ENCODE peak calls at places on chromosomes 1 and 21, in ten cellular contexts. T, L, E, V, O, Q, Y, U, W and K are unnamed samples.

GRCh38 chr1:170261669-170262068 is 115.9 kb downstream of the NTMT2 start:
- DNase-seq in W (no peak), T (no peak), L (no peak), E (no peak), Q (peak; percentile 61), U (no peak), Y (no peak), O (no peak), V (no peak), K (no peak)

GRCh38 chr1:19706136-19706535 is 41.5 kb downstream of the HTR6 start:
- DNase-seq in V (no peak), O (no peak), E (no peak), L (no peak), Q (no peak), Y (no peak), U (no peak), T (no peak), W (no peak), K (no peak)

GRCh38 chr21:9763807-9764206 is 757.6 kb upstream of the TPTE start:
- DNase-seq in Y (peak; percentile 65), O (no peak), L (no peak), Q (no peak), V (no peak), E (no peak), W (no peak), T (no peak), U (no peak), K (no peak)

GRCh38 chr1:205434738-205435137 is 12.9 kb upstream of the LEMD1 start:
- DNase-seq in U (no peak), L (no peak), Y (no peak), W (no peak), Q (no peak), V (no peak), O (no peak), E (no peak), T (no peak), K (no peak)

GRCh38 chr1:114320586-114320985 is 166.9 kb upstream of the SYT6 start:
- DNase-seq in L (no peak), U (peak; percentile 63), W (no peak), E (no peak), V (no peak), O (no peak), Q (peak; percentile 53), Y (no peak), T (peak; percentile 72), K (no peak)

GRCh38 chr1:16162163-16162822 is 6.4 kb upstream of the EPHA2 start:
- DNase-seq in U (no peak), E (no peak), O (peak; percentile 52), Q (no peak), Y (no peak), V (peak; percentile 71), W (peak; percentile 51), T (no peak), L (no peak), K (no peak)

GRCh38 chr1:15029786-15030185 is 123.8 kb upstream of the TMEM51 start:
- DNase-seq in U (no peak), T (no peak), E (no peak), Q (no peak), W (no peak), O (no peak), L (no peak), V (no peak), Y (no peak), K (no peak)

GRCh38 chr1:154352581-154353459 is 27.5 kb downstream of the ATP8B2 start:
- DNase-seq in E (peak; percentile 73), U (no peak), Q (no peak), Y (no peak), O (peak; percentile 69), T (peak; percentile 30), V (peak; percentile 66), L (peak; percentile 68), W (no peak), K (peak; percentile 37)

GRCh38 chr1:36154765-36155559 is 998 bp upstream of the MAP7D1 start:
- DNase-seq in U (no peak), V (no peak), W (no peak), T (no peak), Q (no peak), L (no peak), E (no peak), Y (no peak), O (peak; percentile 55), K (no peak)

GRCh38 chr1:33683913-33684312 is 180.0 kb upstream of the HMGB4 start:
- DNase-seq in E (no peak), Q (peak; percentile 27), O (no peak), T (no peak), U (no peak), W (no peak), V (no peak), L (no peak), Y (peak; percentile 40), K (no peak)

DNA sequence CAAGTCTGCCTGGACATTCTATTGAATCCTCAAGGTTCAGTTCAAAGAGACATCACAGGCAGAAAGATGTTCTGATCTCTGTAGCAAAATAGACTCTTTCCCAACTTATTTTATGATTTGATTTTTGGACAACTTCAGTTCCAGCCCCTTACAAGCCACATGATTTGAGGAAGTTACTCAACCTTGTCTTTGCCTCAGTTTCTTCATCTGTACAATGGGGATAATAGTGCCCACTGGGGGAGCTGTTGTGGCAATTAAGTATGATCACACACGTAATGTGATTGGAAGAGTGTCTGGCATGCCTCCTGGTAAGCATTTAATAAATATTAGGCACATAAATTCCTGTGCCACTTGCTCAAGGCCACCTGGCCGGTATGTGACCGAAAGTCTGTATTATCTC is 130.6 kb downstream of the DAB1 start:
- DNase-seq in E (no peak), Q (no peak), V (no peak), U (no peak), Y (no peak), W (no peak), L (no peak), O (no peak), T (no peak), K (no peak)
- TF ChIP-seq CTCF in E (no peak), Q (peak; percentile 2), V (no peak), U (no peak), Y (no peak), W (no peak), L (no peak), O (no peak), T (no peak), K (no peak)

GRCh38 chr1:153310526-153310925 is 2.2 kb downstream of the PGLYRP3 start:
- DNase-seq in Q (no peak), O (no peak), V (no peak), L (no peak), W (no peak), Y (peak; percentile 81), U (no peak), E (no peak), T (no peak), K (no peak)

GRCh38 chr1:153313288-153313687 is 536 bp upstream of the PGLYRP3 start:
- DNase-seq in Y (peak; percentile 54), U (no peak), O (no peak), Q (no peak), L (no peak), V (no peak), E (no peak), T (no peak), W (no peak), K (no peak)

GRCh38 chr1:153308540-153308939 is 4.2 kb downstream of the PGLYRP3 start:
- DNase-seq in Q (no peak), Y (peak; percentile 65), W (no peak), U (no peak), O (no peak), E (no peak), L (no peak), V (no peak), T (no peak), K (no peak)

GRCh38 chr1:153309441-153309840 is 3.3 kb downstream of the PGLYRP3 start:
- DNase-seq in L (no peak), V (no peak), W (no peak), Q (no peak), O (no peak), Y (peak; percentile 69), U (no peak), E (no peak), T (no peak), K (no peak)

DNA sequence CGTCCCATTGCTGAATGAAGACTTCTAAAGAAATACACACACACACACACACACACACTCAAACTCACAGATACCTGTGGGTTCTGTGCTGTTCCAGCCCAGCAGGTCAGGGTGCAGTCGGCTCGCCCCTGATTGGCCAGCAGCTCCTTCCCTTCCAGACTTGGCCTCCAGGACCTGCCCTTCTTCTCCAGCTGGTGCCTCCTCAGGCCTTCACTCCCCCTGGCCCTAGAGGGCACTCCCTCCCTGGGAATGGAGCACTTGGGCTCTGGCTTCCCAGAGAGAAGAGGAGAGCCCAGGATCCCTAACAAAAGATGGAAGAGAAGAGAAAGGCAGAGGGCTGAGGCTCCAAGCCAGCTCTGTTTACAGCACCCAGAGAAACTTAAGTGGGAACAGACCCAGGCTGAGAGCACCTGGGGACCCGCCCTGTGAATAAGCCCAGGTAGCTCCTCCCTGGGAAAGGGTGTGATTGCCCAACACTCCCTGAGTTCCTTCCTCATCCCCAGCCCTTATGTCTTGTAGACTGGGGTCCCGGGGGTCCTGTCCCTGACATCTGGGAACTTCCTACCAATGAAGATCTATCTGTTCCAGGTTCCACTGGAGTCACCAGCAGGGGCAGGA is at the start of gene PGLYRP3:
- DNase-seq in V (no peak), W (no peak), U (no peak), T (no peak), O (peak; percentile 14), Y (peak; percentile 71), E (peak; percentile 53), Q (no peak), L (no peak), K (no peak)
- TF ChIP-seq CTCF in V (no peak), W (no peak), U (no peak), T (no peak), O (no peak), Y (no peak), E (peak; percentile 27), Q (no peak), L (no peak), K (no peak)

GRCh38 chr1:241605146-241605805 is 34.9 kb downstream of the CHML start:
- DNase-seq in W (no peak), U (no peak), T (no peak), Y (no peak), V (no peak), Q (no peak), E (no peak), L (no peak), O (peak; percentile 11), K (no peak)
- TF ChIP-seq CTCF in W (no peak), U (no peak), T (peak; percentile 26), Y (no peak), V (no peak), Q (no peak), E (peak; percentile 31), L (no peak), O (peak; percentile 33), K (peak; percentile 51)

DNA sequence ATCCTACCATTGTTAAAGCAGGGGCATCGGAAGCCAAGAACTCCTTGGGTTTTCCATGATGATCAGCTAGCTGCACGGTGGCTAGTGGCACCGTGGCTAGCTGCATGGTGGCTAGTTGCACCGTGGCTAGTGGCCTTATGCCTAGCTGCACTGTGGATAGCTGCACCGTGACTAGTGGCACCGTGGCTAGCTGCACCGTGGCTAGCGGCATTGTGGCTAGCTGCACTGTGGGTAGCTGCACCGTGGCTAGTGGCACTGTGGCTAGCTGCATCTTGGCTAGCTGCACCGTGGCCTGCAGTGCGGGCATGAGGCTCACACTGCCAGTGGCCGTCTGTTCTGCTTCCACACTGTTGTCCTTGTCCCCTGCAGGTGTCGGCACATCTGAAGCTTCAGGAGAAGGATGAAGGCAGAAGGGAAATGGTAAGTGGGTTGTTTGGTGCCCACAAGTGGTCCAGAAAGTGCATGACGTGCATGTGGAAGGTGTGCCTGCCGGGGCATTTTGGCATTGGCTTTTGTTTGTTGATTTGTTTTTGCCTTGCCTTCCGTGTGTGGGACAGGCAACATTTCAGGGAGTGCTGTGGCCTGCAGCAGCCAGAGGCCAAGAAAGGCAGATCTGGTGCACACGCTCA is 38.6 kb downstream of the TFF3 start:
- DNase-seq in V (no peak), E (no peak), T (no peak), Y (no peak), W (no peak), U (no peak), L (no peak), O (no peak), Q (no peak), K (no peak)
- TF ChIP-seq CTCF in V (no peak), E (no peak), T (no peak), Y (no peak), W (no peak), U (no peak), L (no peak), O (peak; percentile 8), Q (no peak), K (peak; percentile 12)